ENCODE peak calls at places on chromosomes 1 and 21, in five cellular contexts. C is tibial nerve, R is Panc1, Z is HFFc6, N is cardiac muscle cell. E is an unnamed sample.

GRCh38 chr1:206897175-206897574 is at the start of gene IL24:
- DNase-seq in R (no peak), C (no peak), N (no peak), Z (no peak), E (no peak)

GRCh38 chr1:163361123-163361934 is 39.6 kb downstream of the NUF2 start:
- DNase-seq in R (no peak), Z (no peak), N (peak), C (no peak), E (no peak)

GRCh38 chr1:24914226-24915069 is 15.6 kb downstream of the RUNX3 start:
- DNase-seq in C (no peak), N (peak), Z (peak), R (no peak), E (peak)

GRCh38 chr21:17387030-17387617 is 125.7 kb upstream of the CXADR start:
- DNase-seq in C (no peak), Z (peak), R (peak), N (peak), E (peak)

GRCh38 chr1:205448540-205449253 is 7.1 kb downstream of the BLACAT1 start:
- DNase-seq in C (no peak), Z (no peak), N (no peak), R (no peak), E (no peak)

GRCh38 chr1:186761358-186761757 is 67.4 kb upstream of the PLA2G4A start:
- DNase-seq in Z (no peak), R (no peak), C (no peak), N (no peak), E (no peak)

GRCh38 chr1:119740261-119740660 is 28.4 kb downstream of the HMGCS2 start:
- DNase-seq in C (no peak), N (no peak), Z (no peak), R (no peak), E (no peak)

GRCh38 chr1:181112071-181112929 is 23.8 kb downstream of the IER5 start:
- DNase-seq in C (peak), Z (peak), R (peak), N (peak), E (no peak)

GRCh38 chr21:16437586-16437985 is 707.8 kb downstream of the USP25 start:
- DNase-seq in N (no peak), Z (no peak), C (no peak), R (no peak), E (no peak)

GRCh38 chr1:152427458-152427857 is 13.4 kb upstream of the CRNN start:
- DNase-seq in C (no peak), N (no peak), R (no peak), Z (no peak), E (no peak)

GRCh38 chr1:113392541-113392940 is 2.2 kb downstream of the MAGI3 start:
- DNase-seq in C (no peak), N (no peak), Z (no peak), R (no peak), E (no peak)

GRCh38 chr21:45013271-45013841 is 61.0 kb upstream of the ADARB1 start:
- DNase-seq in Z (no peak), N (no peak), R (no peak), C (no peak), E (no peak)

GRCh38 chr1:21814241-21814918 is 2.3 kb downstream of the LDLRAD2 start:
- DNase-seq in Z (no peak), R (no peak), N (peak), C (no peak), E (no peak)

GRCh38 chr1:155455588-155456195 is 106.9 kb downstream of the ASH1L start:
- DNase-seq in R (no peak), N (peak), C (no peak), Z (no peak), E (no peak)

GRCh38 chr1:31412732-31413404 is at the start of gene SERINC2:
- DNase-seq in Z (no peak), C (no peak), N (no peak), R (no peak), E (no peak)

GRCh38 chr21:32525282-32525681 is 60.0 kb downstream of the TCP10L start:
- DNase-seq in C (no peak), N (no peak), Z (no peak), R (no peak), E (no peak)

GRCh38 chr1:79663916-79664315 is 657.4 kb upstream of the ADGRL4 start:
- DNase-seq in C (no peak), Z (peak), N (peak), R (no peak), E (no peak)

DNA sequence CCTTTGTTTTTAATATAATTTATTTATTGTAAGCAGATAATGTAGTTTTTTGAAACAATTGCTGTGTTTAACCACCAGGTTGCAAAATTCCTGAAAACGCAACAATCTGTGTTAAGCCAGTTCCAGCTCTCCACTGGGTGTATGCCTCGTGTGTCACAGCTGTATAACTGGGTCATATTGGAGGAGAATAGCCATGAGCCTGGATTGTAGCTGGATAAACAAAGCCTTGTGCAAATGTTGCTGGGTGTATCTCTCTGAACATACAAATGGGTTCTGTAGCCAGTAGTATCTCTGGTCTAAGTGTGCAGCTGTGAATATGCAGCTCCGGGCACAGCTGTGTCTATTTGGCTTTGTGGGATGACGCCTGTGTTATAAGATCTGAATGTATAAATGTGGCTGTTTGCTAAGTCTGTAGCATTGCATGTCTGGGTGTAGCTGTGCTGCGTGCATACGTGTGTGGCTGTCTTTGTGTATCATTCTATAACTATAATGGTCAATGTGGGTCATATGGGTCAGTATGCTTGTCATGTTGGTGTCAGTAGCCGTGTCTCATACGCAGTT is 2.7 kb downstream of the TCEA3 start:
- DNase-seq in Z (peak), R (no peak), C (no peak), N (peak), E (no peak)
- TF ChIP-seq CTCF in Z (peak), R (no peak), C (peak), N (peak), E (peak)

DNA sequence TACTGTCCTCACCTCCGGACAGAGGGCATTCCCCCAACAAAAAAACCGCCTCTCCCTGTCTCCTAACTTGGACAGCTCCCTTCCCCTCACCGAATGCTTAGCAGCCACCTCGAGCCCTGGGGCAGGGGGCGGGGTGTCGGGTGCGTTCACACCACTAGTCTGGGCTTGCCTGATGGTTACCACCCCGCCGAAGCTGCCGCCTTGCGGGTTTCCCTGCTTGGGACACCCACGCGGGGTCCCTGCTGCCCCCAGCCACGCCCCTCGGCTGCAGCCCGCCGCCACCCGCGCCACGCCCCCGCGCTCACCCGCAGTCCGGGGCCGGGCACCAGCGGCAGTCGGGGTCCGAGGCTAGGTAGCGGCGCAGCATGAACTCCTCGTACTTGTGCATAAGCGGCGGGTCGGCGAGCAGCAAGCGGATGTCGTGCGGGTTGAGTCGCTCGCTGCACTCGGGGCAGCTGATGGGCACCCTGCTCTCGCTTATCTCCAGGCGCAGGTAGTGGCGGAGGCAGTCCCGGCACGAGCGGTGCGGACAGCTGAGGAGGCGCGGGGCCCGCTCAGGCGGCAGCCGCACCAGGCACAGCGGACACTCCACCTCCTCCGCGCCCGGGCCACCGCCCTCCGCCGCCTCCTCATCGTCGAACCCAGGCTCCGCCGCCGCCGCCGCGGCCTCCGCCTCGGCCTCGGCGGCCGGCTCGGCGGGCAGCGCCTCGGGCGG is 706 bp downstream of the RNF19B start:
- DNase-seq in R (no peak), C (no peak), Z (peak), N (peak), E (peak)
- TF ChIP-seq CTCF in R (no peak), C (peak), Z (no peak), N (no peak), E (no peak)

GRCh38 chr1:7517611-7518330 is 253.3 kb upstream of the VAMP3 start:
- DNase-seq in C (no peak), N (no peak), Z (no peak), R (no peak), E (no peak)

GRCh38 chr1:7515175-7515574 is 255.9 kb upstream of the VAMP3 start:
- DNase-seq in N (no peak), R (no peak), C (no peak), Z (no peak), E (no peak)

GRCh38 chr1:7515896-7516295 is 255.2 kb upstream of the VAMP3 start:
- DNase-seq in C (no peak), Z (no peak), R (no peak), N (no peak), E (no peak)

GRCh38 chr1:7516892-7517291 is 254.2 kb upstream of the VAMP3 start:
- DNase-seq in R (no peak), C (no peak), Z (no peak), N (no peak), E (no peak)

DNA sequence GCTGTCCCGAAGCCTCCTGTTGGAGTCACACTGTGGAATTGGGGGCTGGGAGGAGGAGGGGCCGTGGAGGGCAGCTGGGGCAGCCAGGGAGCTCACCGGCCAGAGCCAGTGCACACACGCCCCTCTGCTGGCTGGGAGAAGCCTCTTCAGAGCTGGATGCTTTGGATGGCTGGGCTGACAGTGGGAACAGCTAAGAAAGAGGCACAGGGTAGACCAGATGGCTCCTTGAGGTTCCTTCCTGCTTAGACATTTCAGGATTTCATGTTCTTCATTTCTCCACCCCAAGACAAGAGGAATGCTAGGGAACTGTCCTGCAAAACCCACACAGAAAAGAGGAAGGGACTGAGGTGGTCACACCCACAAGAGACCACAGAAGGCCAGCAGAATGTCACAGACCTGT is 254.8 kb upstream of the VAMP3 start:
- DNase-seq in R (no peak), C (no peak), Z (peak), N (no peak), E (no peak)
- TF ChIP-seq CTCF in R (no peak), C (no peak), Z (no peak), N (no peak), E (no peak)

GRCh38 chr1:7223334-7224080 is 438.3 kb downstream of the CAMTA1 start:
- DNase-seq in R (peak), Z (peak), C (no peak), N (peak), E (no peak)

GRCh38 chr1:7225711-7226505 is 440.7 kb downstream of the CAMTA1 start:
- DNase-seq in N (no peak), Z (no peak), R (no peak), C (no peak), E (no peak)

GRCh38 chr1:7224081-7224534 is 438.9 kb downstream of the CAMTA1 start:
- DNase-seq in C (no peak), R (no peak), Z (no peak), N (no peak), E (no peak)

GRCh38 chr1:7222616-7223015 is 437.4 kb downstream of the CAMTA1 start:
- DNase-seq in C (no peak), Z (no peak), R (no peak), N (no peak), E (no peak)

GRCh38 chr1:7224644-7225043 is 439.4 kb downstream of the CAMTA1 start:
- DNase-seq in N (peak), R (no peak), C (no peak), Z (no peak), E (no peak)
- TF ChIP-seq CTCF in N (peak), R (no peak), C (no peak), Z (peak), E (no peak)

GRCh38 chr1:169694304-169694703 is 17.1 kb downstream of the SELL start:
- DNase-seq in R (no peak), Z (no peak), N (no peak), C (no peak), E (no peak)
- TF ChIP-seq CTCF in R (no peak), Z (no peak), N (no peak), C (no peak), E (no peak)

GRCh38 chr1:51139474-51139873 is 37.4 kb downstream of the C1orf185 start:
- DNase-seq in Z (no peak), N (peak), C (no peak), R (no peak), E (no peak)
- TF ChIP-seq CTCF in Z (peak), N (peak), C (no peak), R (no peak), E (no peak)

GRCh38 chr1:226223786-226224244 is 351 bp downstream of the MIXL1 start:
- DNase-seq in R (no peak), N (peak), C (no peak), Z (no peak), E (no peak)
- TF ChIP-seq CTCF in R (peak), N (no peak), C (no peak), Z (no peak), E (no peak)

DNA sequence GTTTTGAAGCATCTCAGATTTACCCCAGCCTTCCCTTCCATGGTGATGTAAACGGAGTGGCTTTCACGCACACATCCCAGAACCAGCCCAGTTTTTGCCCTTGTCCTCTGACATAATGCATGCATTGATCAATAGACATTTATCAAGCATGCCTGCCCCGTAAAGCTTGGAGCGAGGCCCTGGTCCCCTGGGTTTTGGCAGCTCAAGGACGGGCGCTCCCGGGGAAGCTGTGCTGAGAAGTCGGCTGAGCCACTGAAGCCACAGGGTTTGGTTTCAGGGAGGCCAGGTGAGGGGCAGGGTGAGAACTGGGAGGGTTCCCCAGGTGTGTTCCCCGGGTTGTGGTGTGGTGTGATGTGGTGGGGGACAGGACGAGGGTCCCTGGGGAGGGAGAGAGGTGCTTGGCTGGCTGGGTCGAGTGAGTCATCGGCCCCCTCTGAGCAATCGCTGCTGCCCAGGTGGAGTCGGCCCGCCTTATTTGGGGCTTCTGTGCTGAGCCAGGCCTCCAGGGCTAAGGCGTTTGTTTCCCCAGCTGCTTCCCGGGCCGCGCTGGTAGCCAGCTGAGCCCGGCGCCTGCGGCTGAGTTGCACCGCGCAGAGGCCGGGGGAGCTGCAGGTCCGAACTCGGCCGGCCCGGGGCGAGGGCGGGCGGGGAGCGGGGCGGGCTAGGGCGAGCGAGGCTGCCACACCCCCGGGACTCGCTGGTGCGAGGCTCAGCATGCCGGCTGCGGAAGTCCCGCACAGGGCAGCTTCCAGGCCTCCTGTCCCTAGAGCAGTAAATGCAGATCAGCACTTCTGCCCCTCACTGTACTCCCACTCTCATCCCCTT is 23.6 kb downstream of the ATP2B4 start:
- DNase-seq in N (peak), R (no peak), C (no peak), Z (no peak), E (peak)
- TF ChIP-seq CTCF in N (no peak), R (no peak), C (no peak), Z (no peak), E (no peak)

GRCh38 chr21:35988396-35989140 is 71.8 kb downstream of the SETD4 start:
- DNase-seq in R (no peak), N (no peak), Z (no peak), C (no peak), E (no peak)

GRCh38 chr21:35981514-35982070 is 78.7 kb downstream of the SETD4 start:
- DNase-seq in R (no peak), C (no peak), N (peak), Z (no peak), E (no peak)

GRCh38 chr21:35987475-35987874 is 72.9 kb downstream of the SETD4 start:
- DNase-seq in R (no peak), Z (no peak), C (no peak), N (no peak), E (no peak)

GRCh38 chr21:35982717-35983116 is 77.6 kb downstream of the SETD4 start:
- DNase-seq in N (no peak), R (no peak), Z (no peak), C (no peak), E (no peak)

DNA sequence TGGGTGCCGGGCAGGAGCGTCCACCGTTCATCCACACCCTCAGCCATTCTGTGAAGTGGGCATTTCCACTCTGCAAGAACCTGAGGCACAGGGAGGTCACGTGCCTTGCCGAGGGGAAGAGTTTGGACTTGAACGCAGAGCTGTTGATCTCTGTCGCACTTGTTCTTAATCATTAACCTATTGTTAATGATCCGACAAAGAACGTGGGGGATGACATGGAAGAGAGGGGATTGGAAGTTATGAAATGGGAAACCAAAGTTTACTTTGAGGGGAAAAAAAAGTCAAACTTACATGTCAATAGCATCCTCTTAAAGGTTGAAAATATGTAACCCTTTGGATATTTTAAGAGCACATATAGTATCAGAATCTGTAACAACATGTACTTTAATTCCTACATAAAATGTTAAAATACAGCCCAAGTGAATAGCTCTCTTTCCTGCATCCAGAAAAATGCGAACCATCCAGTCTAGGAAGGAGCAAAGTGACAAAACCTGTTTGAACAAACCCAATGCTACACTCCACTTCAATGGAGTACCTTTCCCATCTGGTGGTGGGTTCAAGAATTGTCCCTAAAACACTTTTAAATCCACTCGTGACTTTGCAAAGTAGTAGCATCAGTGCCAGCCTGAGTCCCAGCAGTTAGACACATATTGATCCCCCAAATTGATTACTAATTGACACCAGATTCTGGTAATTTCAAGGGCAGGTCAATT is 75.5 kb downstream of the SETD4 start:
- DNase-seq in R (no peak), Z (no peak), N (no peak), C (no peak), E (no peak)
- TF ChIP-seq CTCF in R (no peak), Z (no peak), N (no peak), C (no peak), E (no peak)

DNA sequence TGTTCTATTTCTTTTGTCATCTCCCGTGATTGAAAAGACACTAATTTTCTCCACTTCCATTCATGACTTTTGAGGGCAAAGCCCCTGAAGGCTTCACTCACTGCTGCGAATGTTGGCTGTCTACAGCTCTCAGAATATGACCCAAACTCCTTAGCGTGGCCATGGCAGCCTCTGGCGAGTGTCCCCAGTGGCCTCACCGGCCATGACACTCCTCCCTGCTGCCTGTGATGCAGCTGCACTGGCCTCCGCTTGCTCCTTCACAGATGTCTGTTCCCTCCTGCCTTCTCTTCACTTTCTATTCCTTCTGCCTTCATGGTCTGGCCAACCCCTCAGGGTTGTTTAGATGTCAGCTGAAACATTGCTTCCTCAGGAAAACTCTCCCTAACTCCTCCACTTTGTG is 30.8 kb upstream of the PTPRF start:
- DNase-seq in R (no peak), C (no peak), Z (no peak), N (no peak), E (no peak)
- TF ChIP-seq CTCF in R (no peak), C (no peak), Z (peak), N (no peak), E (no peak)

E was measured in mesothelial cell of epicardium.